ENCODE peak calls at places on chromosome 3, in five cellular contexts. O, E, S, L and I are unnamed samples.

GRCh38 chr3:160566499-160566898 is 1.1 kb upstream of the KPNA4 start:
- DNase-seq in O (no peak), L (no peak), S (no peak), E (no peak), I (no peak)

GRCh38 chr3:12622335-12622734 is 41.6 kb downstream of the RAF1 start:
- DNase-seq in E (no peak), S (no peak), O (no peak), L (no peak), I (no peak)

GRCh38 chr3:110667216-110667615 is 404.4 kb upstream of the NECTIN3 start:
- DNase-seq in S (no peak), O (no peak), E (no peak), L (no peak), I (no peak)

GRCh38 chr3:7630351-7630911 is 769.5 kb downstream of the GRM7 start:
- DNase-seq in E (peak; percentile 68), L (no peak), S (no peak), O (no peak), I (no peak)

GRCh38 chr3:28835751-28836150 is 445.1 kb upstream of the RBMS3 start:
- DNase-seq in O (no peak), S (no peak), E (no peak), L (no peak), I (no peak)

GRCh38 chr3:11410564-11410963 is 138.4 kb downstream of the ATG7 start:
- DNase-seq in O (no peak), E (no peak), L (no peak), S (no peak), I (no peak)

GRCh38 chr3:16849240-16849639 is 35.5 kb upstream of the PLCL2 start:
- DNase-seq in E (no peak), S (peak; percentile 64), O (peak; percentile 79), L (peak; percentile 44), I (no peak)

GRCh38 chr3:101319531-101319930 is 844 bp downstream of the IMPG2 start:
- DNase-seq in S (no peak), O (no peak), E (no peak), L (no peak), I (no peak)

GRCh38 chr3:171306631-171307030 is 153.6 kb downstream of the TNIK start:
- DNase-seq in L (peak; percentile 31), E (peak; percentile 93), O (no peak), S (no peak), I (peak; percentile 90)

GRCh38 chr3:98807011-98807410 is 43.9 kb downstream of the ST3GAL6 start:
- DNase-seq in O (no peak), E (no peak), S (no peak), L (no peak), I (no peak)

GRCh38 chr3:87997298-87997697 is 61.5 kb downstream of the CGGBP1 start:
- DNase-seq in O (peak; percentile 37), S (peak; percentile 52), E (peak; percentile 26), L (no peak), I (peak; percentile 53)